ENCODE peak calls at places on chromosomes 16 and 17, in six cellular contexts. N, Q, R, Y, L and Z are unnamed samples. For H3K27me3, the result is how much of the 10 kb centered on the place peaks cover.

GRCh38 chr16:18852647-18853046 is 51.3 kb upstream of the ARL6IP1 start:
- DNase-seq in N (no peak), Q (no peak), R (no peak), Y (no peak), L (no peak), Z (no peak)

GRCh38 chr17:71107136-71107535 is 937.8 kb downstream of the KCNJ2 start:
- DNase-seq in N (no peak), Q (no peak), R (no peak), Y (no peak), L (no peak), Z (no peak)

GRCh38 chr17:6681671-6682070 is 30.1 kb downstream of the C17orf100 start:
- DNase-seq in N (peak), Q (no peak), R (no peak), Y (no peak), L (no peak), Z (peak)

GRCh38 chr16:8915722-8916321 is 33.7 kb downstream of the LITAFD start:
- DNase-seq in N (no peak), Q (no peak), R (no peak), Y (no peak), L (peak), Z (no peak)

GRCh38 chr17:20206068-20206467 is 196.9 kb downstream of the SPECC1 start:
- DNase-seq in N (no peak), Q (no peak), R (no peak), Y (no peak), L (no peak), Z (peak)

GRCh38 chr16:59527206-59527997 is 793.3 kb upstream of the GOT2 start:
- DNase-seq in N (peak), Q (no peak), R (no peak), Y (no peak), L (no peak), Z (no peak)

GRCh38 chr17:61454932-61455753 is 2.9 kb downstream of the TBX4 start:
- DNase-seq in N (no peak), Q (no peak), R (peak), Y (no peak), L (no peak), Z (no peak)

GRCh38 chr16:1772362-1772907 is at the start of gene EME2:
- DNase-seq in N (peak), Q (no peak), R (no peak), Y (peak), L (no peak), Z (peak)

GRCh38 chr16:89495121-89495520 is 4.8 kb upstream of the ANKRD11 start:
- DNase-seq in N (no peak), Q (no peak), R (no peak), Y (no peak), L (no peak), Z (no peak)

GRCh38 chr17:73998246-73999220 is 204.9 kb upstream of the RPL38 start:
- DNase-seq in N (peak), Q (no peak), R (peak), Y (peak), L (peak), Z (peak)

GRCh38 chr16:6905601-6906000 is 427.0 kb upstream of the RBFOX1 start:
- DNase-seq in N (no peak), Q (no peak), R (no peak), Y (no peak), L (no peak), Z (no peak)

GRCh38 chr16:77679901-77680300 is 42.4 kb upstream of the NUDT7 start:
- DNase-seq in N (no peak), Q (no peak), R (no peak), Y (no peak), L (no peak), Z (no peak)

GRCh38 chr17:80261159-80261894 is 675 bp downstream of the RNF213 start:
- DNase-seq in N (peak), Q (no peak), R (peak), Y (peak), L (peak), Z (peak)

GRCh38 chr17:40517981-40518380 is 16.6 kb upstream of the TNS4 start:
- DNase-seq in N (no peak), Q (no peak), R (no peak), Y (no peak), L (no peak), Z (no peak)

GRCh38 chr16:73095885-73096341 is 48.0 kb upstream of the ZFHX3 start:
- DNase-seq in N (no peak), Q (no peak), R (no peak), Y (peak), L (no peak), Z (no peak)

GRCh38 chr17:51154176-51154575 is 817 bp downstream of the NME1 start:
- DNase-seq in N (peak), Q (no peak), R (no peak), Y (peak), L (no peak), Z (no peak)

GRCh38 chr16:88558457-88559442 is 11.5 kb upstream of the ZC3H18 start:
- DNase-seq in N (peak), Q (no peak), R (peak), Y (peak), L (peak), Z (peak)

GRCh38 chr17:74204474-74204873 is 996 bp downstream of the RPL38 start:
- DNase-seq in N (no peak), Q (no peak), R (no peak), Y (no peak), L (no peak), Z (no peak)

GRCh38 chr17:39244016-39244599 is 18.4 kb upstream of the STAC2 start:
- DNase-seq in N (no peak), Q (no peak), R (peak), Y (no peak), L (no peak), Z (no peak)

GRCh38 chr17:59783221-59784016 is 76.0 kb downstream of the VMP1 start:
- DNase-seq in N (peak), Q (no peak), R (no peak), Y (peak), L (no peak), Z (peak)

GRCh38 chr16:23064642-23065041 is 84.6 kb downstream of the USP31 start:
- DNase-seq in N (no peak), Q (no peak), R (no peak), Y (no peak), L (no peak), Z (no peak)

GRCh38 chr17:64420143-64420670 is 28.7 kb upstream of the MILR1 start:
- DNase-seq in N (peak), Q (no peak), R (peak), Y (peak), L (peak), Z (peak)

GRCh38 chr17:57084361-57084801 is 665 bp upstream of the AKAP1 start:
- DNase-seq in N (no peak), Q (no peak), R (no peak), Y (no peak), L (no peak), Z (peak)

GRCh38 chr16:524274-525011 is 3.1 kb upstream of the CAPN15 start:
- DNase-seq in N (no peak), Q (no peak), R (no peak), Y (no peak), L (no peak), Z (no peak)
- H3K4me3 ChIP-seq in N (no peak), Q (no peak), R (no peak), Y (no peak), L (no peak), Z (no peak)

DNA sequence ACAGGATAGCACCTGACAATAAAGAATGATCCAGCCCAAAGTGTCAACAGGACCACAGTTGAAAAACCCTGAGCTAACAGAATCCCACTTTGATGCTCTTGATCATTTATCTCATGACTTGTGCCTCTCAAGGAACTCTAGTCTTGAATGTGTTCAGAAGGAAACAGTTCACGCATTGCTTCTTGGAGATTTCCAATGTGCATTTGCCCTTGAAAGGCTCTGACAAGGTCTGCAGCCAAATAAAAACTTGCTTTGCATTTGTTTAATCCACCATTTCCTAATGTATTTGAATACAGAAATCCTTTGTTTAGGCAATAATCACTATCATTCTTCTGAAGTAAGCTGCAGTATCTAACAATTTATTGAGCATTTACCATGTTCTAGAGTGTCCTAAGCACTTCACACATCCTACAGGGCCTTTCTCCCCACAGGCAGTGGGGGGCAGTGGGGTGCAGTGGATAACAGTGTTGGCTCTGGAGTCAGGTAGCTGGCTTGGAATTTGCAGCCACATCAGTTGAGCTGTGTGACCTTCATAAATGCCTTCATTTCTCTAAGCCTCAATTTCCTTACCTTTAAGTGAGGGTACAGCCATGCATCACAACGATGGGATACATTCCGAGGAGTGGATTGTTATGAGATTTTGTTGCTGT is 239.7 kb downstream of the XYLT1 start:
- DNase-seq in N (no peak), Q (no peak), R (no peak), Y (no peak), L (no peak), Z (no peak)
- TF ChIP-seq CTCF in N (peak), Q (no peak), R (peak), Y (no peak), L (no peak), Z (no peak)

GRCh38 chr17:4704991-4705390 is 1.1 kb upstream of the PELP1 start:
- DNase-seq in N (no peak), Q (no peak), R (no peak), Y (no peak), L (no peak), Z (no peak)
- H3K27me3 ChIP-seq in N (under half), Q (under half), R (under half), Y (under half), L (under half), Z (under half)

DNA sequence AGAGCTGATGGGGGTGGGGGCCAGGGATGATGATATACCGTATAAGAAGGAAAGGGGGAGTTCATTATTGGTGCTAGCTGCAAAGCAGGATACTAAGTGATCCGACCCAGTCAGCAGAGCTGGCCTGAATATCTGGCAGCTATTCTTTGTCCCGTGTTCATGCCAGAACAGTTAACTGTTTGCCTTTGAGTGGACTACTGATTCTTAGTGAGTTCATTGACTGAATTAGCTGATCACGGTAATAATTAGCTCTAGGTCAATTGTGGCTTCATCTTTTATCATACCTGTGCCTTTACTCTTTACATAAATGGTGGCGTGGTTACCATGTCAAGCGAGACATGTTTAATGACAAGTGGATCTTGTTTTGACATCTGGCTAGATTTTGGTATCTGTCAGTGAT is 5.3 kb downstream of the KPNB1 start:
- DNase-seq in N (no peak), Q (no peak), R (no peak), Y (no peak), L (no peak), Z (no peak)
- H3K4me3 ChIP-seq in N (no peak), Q (no peak), R (no peak), Y (no peak), L (no peak), Z (no peak)

GRCh38 chr17:36657763-36658490 is 56.5 kb downstream of the MRM1 start:
- DNase-seq in N (no peak), Q (no peak), R (peak), Y (peak), L (peak), Z (no peak)
- TF ChIP-seq CTCF in N (no peak), Q (no peak), R (peak), Y (no peak), L (peak), Z (peak)

GRCh38 chr16:693766-694165 is 3.6 kb upstream of the WDR24 start:
- DNase-seq in N (no peak), Q (no peak), R (no peak), Y (no peak), L (no peak), Z (no peak)
- H3K27me3 ChIP-seq in N (under half), Q (under half), R (half or more), Y (under half), L (under half), Z (under half)